ENCODE peak calls at places on chromosome 20, in eight cellular contexts. S, H, B, I, L, O, J and N are unnamed samples.

GRCh38 chr20:50680106-50680960 is 11.0 kb downstream of the RIPOR3 start:
- DNase-seq in O (no peak), B (no peak), S (no peak), I (no peak), J (peak), H (no peak), L (no peak), N (no peak)

GRCh38 chr20:37868998-37869861 is 33.7 kb upstream of the VSTM2L start:
- DNase-seq in J (no peak), I (no peak), L (no peak), O (no peak), H (no peak), B (no peak), S (no peak), N (no peak)

GRCh38 chr20:45975686-45976085 is 3.7 kb upstream of the ZNF335 start:
- DNase-seq in L (no peak), I (no peak), H (no peak), S (no peak), J (no peak), O (no peak), B (no peak), N (no peak)

GRCh38 chr20:5746064-5746463 is 4.1 kb upstream of the SHLD1 start:
- DNase-seq in S (no peak), L (no peak), B (no peak), J (no peak), O (no peak), I (no peak), H (no peak), N (no peak)

GRCh38 chr20:53738039-53738944 is 144.7 kb upstream of the ZNF217 start:
- DNase-seq in O (no peak), L (no peak), S (no peak), B (no peak), I (peak), H (no peak), J (peak), N (no peak)

GRCh38 chr20:36607586-36608387 is 2.2 kb downstream of the RAB5IF start:
- DNase-seq in L (no peak), J (no peak), I (no peak), B (no peak), O (no peak), H (no peak), S (no peak), N (no peak)

GRCh38 chr20:52060794-52061714 is 130.5 kb downstream of the ZFP64 start:
- DNase-seq in J (peak), L (no peak), I (no peak), B (no peak), H (no peak), S (peak), O (no peak), N (no peak)

GRCh38 chr20:14067631-14068030 is 72.3 kb downstream of the MACROD2 start:
- DNase-seq in O (no peak), H (no peak), L (no peak), S (no peak), J (peak), I (no peak), B (no peak), N (no peak)

GRCh38 chr20:53959849-53960585 is 110.4 kb downstream of the BCAS1 start:
- DNase-seq in B (no peak), L (no peak), S (no peak), O (no peak), J (no peak), I (no peak), H (no peak), N (no peak)

GRCh38 chr20:48015943-48016723 is 230.9 kb upstream of the SULF2 start:
- DNase-seq in H (no peak), S (no peak), L (no peak), O (no peak), I (no peak), J (peak), B (peak), N (no peak)

GRCh38 chr20:46507760-46508407 is 5.5 kb downstream of the ZNF334 start:
- DNase-seq in I (no peak), S (no peak), O (no peak), J (no peak), L (no peak), H (no peak), B (no peak), N (no peak)

GRCh38 chr20:32960849-32961731 is 43.1 kb downstream of the SUN5 start:
- DNase-seq in H (no peak), J (no peak), L (no peak), S (no peak), O (no peak), I (no peak), B (peak), N (no peak)

GRCh38 chr20:15342987-15343639 is 1005.7 kb upstream of the FLRT3 start:
- DNase-seq in B (no peak), H (no peak), S (no peak), L (no peak), O (no peak), I (no peak), J (no peak), N (no peak)